ENCODE peak calls at places on chromosomes 3 and 15, in six cellular contexts. One of them, this sample, is unnamed.

GRCh38 chr3:9398715-9399708 is 1.6 kb downstream of the SETD5 start:
- DNase-seq in myocyte: no peak
- DNase-seq in iris pigment epithelial cell: peak
- DNase-seq in stimulated activated CD4-positive, alpha-beta T cell treated with anti-CD3 and anti-CD28 coated beads, Interleukin-1b, Interleukin-23, amount 100 ng/mL, for 48 hours: peak
- DNase-seq in AG09309: no peak
- DNase-seq in M059J: peak
- DNase-seq in this sample: peak

GRCh38 chr15:40456299-40456712 is 14.5 kb upstream of the CHST14 start:
- DNase-seq in myocyte: no peak
- DNase-seq in iris pigment epithelial cell: no peak
- DNase-seq in stimulated activated CD4-positive, alpha-beta T cell treated with anti-CD3 and anti-CD28 coated beads, Interleukin-1b, Interleukin-23, amount 100 ng/mL, for 48 hours: no peak
- DNase-seq in AG09309: no peak
- DNase-seq in M059J: no peak
- DNase-seq in this sample: no peak

GRCh38 chr3:138270245-138270644 is 59.4 kb downstream of the NME9 start:
- DNase-seq in myocyte: no peak
- DNase-seq in iris pigment epithelial cell: no peak
- DNase-seq in stimulated activated CD4-positive, alpha-beta T cell treated with anti-CD3 and anti-CD28 coated beads, Interleukin-1b, Interleukin-23, amount 100 ng/mL, for 48 hours: no peak
- DNase-seq in AG09309: no peak
- DNase-seq in M059J: no peak
- DNase-seq in this sample: no peak

GRCh38 chr3:149646181-149646766 is 11.6 kb downstream of the WWTR1 start:
- DNase-seq in myocyte: no peak
- DNase-seq in iris pigment epithelial cell: peak
- DNase-seq in stimulated activated CD4-positive, alpha-beta T cell treated with anti-CD3 and anti-CD28 coated beads, Interleukin-1b, Interleukin-23, amount 100 ng/mL, for 48 hours: no peak
- DNase-seq in AG09309: no peak
- DNase-seq in M059J: peak
- DNase-seq in this sample: no peak

GRCh38 chr15:48891229-48891765 is 13.4 kb downstream of the EID1 start:
- DNase-seq in myocyte: no peak
- DNase-seq in iris pigment epithelial cell: peak
- DNase-seq in stimulated activated CD4-positive, alpha-beta T cell treated with anti-CD3 and anti-CD28 coated beads, Interleukin-1b, Interleukin-23, amount 100 ng/mL, for 48 hours: no peak
- DNase-seq in AG09309: no peak
- DNase-seq in M059J: no peak
- DNase-seq in this sample: peak

GRCh38 chr3:146501752-146502151 is 32.4 kb upstream of the PLSCR2 start:
- DNase-seq in myocyte: no peak
- DNase-seq in iris pigment epithelial cell: no peak
- DNase-seq in stimulated activated CD4-positive, alpha-beta T cell treated with anti-CD3 and anti-CD28 coated beads, Interleukin-1b, Interleukin-23, amount 100 ng/mL, for 48 hours: no peak
- DNase-seq in AG09309: no peak
- DNase-seq in M059J: no peak
- DNase-seq in this sample: no peak

GRCh38 chr3:46865034-46865507 is 1.8 kb upstream of the MYL3 start:
- DNase-seq in myocyte: no peak
- DNase-seq in iris pigment epithelial cell: peak
- DNase-seq in stimulated activated CD4-positive, alpha-beta T cell treated with anti-CD3 and anti-CD28 coated beads, Interleukin-1b, Interleukin-23, amount 100 ng/mL, for 48 hours: no peak
- DNase-seq in AG09309: no peak
- DNase-seq in M059J: no peak
- DNase-seq in this sample: no peak

GRCh38 chr3:128492353-128493220 is at the start of gene GATA2:
- DNase-seq in myocyte: no peak
- DNase-seq in iris pigment epithelial cell: no peak
- DNase-seq in stimulated activated CD4-positive, alpha-beta T cell treated with anti-CD3 and anti-CD28 coated beads, Interleukin-1b, Interleukin-23, amount 100 ng/mL, for 48 hours: no peak
- DNase-seq in AG09309: no peak
- DNase-seq in M059J: no peak
- DNase-seq in this sample: peak

GRCh38 chr3:187281191-187281714 is 10.3 kb downstream of the MASP1 start:
- DNase-seq in myocyte: peak
- DNase-seq in iris pigment epithelial cell: peak
- DNase-seq in stimulated activated CD4-positive, alpha-beta T cell treated with anti-CD3 and anti-CD28 coated beads, Interleukin-1b, Interleukin-23, amount 100 ng/mL, for 48 hours: no peak
- DNase-seq in AG09309: peak
- DNase-seq in M059J: peak
- DNase-seq in this sample: no peak

GRCh38 chr3:40873456-40873855 is 325.8 kb upstream of the CTNNB1 start:
- DNase-seq in myocyte: peak
- DNase-seq in iris pigment epithelial cell: no peak
- DNase-seq in stimulated activated CD4-positive, alpha-beta T cell treated with anti-CD3 and anti-CD28 coated beads, Interleukin-1b, Interleukin-23, amount 100 ng/mL, for 48 hours: no peak
- DNase-seq in AG09309: no peak
- DNase-seq in M059J: no peak
- DNase-seq in this sample: no peak

GRCh38 chr3:146504546-146505197 is 35.3 kb upstream of the PLSCR2 start:
- DNase-seq in myocyte: no peak
- DNase-seq in iris pigment epithelial cell: no peak
- DNase-seq in stimulated activated CD4-positive, alpha-beta T cell treated with anti-CD3 and anti-CD28 coated beads, Interleukin-1b, Interleukin-23, amount 100 ng/mL, for 48 hours: no peak
- DNase-seq in AG09309: no peak
- DNase-seq in M059J: peak
- DNase-seq in this sample: no peak

GRCh38 chr3:187919535-187919934 is 174.3 kb upstream of the BCL6 start:
- DNase-seq in myocyte: no peak
- DNase-seq in iris pigment epithelial cell: no peak
- DNase-seq in stimulated activated CD4-positive, alpha-beta T cell treated with anti-CD3 and anti-CD28 coated beads, Interleukin-1b, Interleukin-23, amount 100 ng/mL, for 48 hours: peak
- DNase-seq in AG09309: no peak
- DNase-seq in M059J: no peak
- DNase-seq in this sample: no peak

GRCh38 chr3:50124363-50125226 is 30.5 kb upstream of the SEMA3F start:
- DNase-seq in myocyte: no peak
- DNase-seq in iris pigment epithelial cell: no peak
- DNase-seq in stimulated activated CD4-positive, alpha-beta T cell treated with anti-CD3 and anti-CD28 coated beads, Interleukin-1b, Interleukin-23, amount 100 ng/mL, for 48 hours: no peak
- DNase-seq in AG09309: no peak
- DNase-seq in M059J: peak
- DNase-seq in this sample: no peak

GRCh38 chr15:87416591-87417257 is 839.8 kb downstream of the NTRK3 start:
- DNase-seq in myocyte: no peak
- DNase-seq in iris pigment epithelial cell: no peak
- DNase-seq in stimulated activated CD4-positive, alpha-beta T cell treated with anti-CD3 and anti-CD28 coated beads, Interleukin-1b, Interleukin-23, amount 100 ng/mL, for 48 hours: no peak
- DNase-seq in AG09309: no peak
- DNase-seq in M059J: peak
- DNase-seq in this sample: no peak

GRCh38 chr3:187197255-187197654 is at the start of gene RTP1:
- DNase-seq in myocyte: no peak
- DNase-seq in iris pigment epithelial cell: no peak
- DNase-seq in stimulated activated CD4-positive, alpha-beta T cell treated with anti-CD3 and anti-CD28 coated beads, Interleukin-1b, Interleukin-23, amount 100 ng/mL, for 48 hours: no peak
- DNase-seq in AG09309: no peak
- DNase-seq in M059J: no peak
- DNase-seq in this sample: no peak

This sample was measured in HAP-1.